ENCODE peak calls at places on chromosomes 2 and 18, in eight cellular contexts. Y, Z, S, B, N, E, L and D are unnamed samples.

GRCh38 chr2:43648979-43649701 is 12.1 kb downstream of the PLEKHH2 start:
- DNase-seq in Z (no peak), N (peak; percentile 47), L (no peak), E (no peak), B (no peak), S (no peak), Y (no peak), D (no peak)

GRCh38 chr2:232300894-232301387 is 77.6 kb upstream of the ALPP start:
- DNase-seq in B (no peak), E (no peak), Z (no peak), S (no peak), L (no peak), Y (no peak), N (peak; percentile 50), D (no peak)

GRCh38 chr2:236209996-236210395 is 41.8 kb upstream of the GBX2 start:
- DNase-seq in Z (no peak), E (peak; percentile 9), S (no peak), L (no peak), Y (no peak), N (no peak), B (no peak), D (peak; percentile 28)

GRCh38 chr2:1591461-1591770 is 152.9 kb downstream of the PXDN start:
- DNase-seq in B (no peak), L (no peak), S (no peak), E (no peak), N (no peak), Y (no peak), Z (no peak), D (no peak)

GRCh38 chr2:128374711-128375413 is 56.2 kb upstream of the HS6ST1 start:
- DNase-seq in Y (no peak), B (no peak), Z (no peak), L (no peak), S (no peak), E (no peak), N (peak; percentile 38), D (peak; percentile 19)

GRCh38 chr2:127525692-127526141 is 572 bp downstream of the IWS1 start:
- DNase-seq in N (peak; percentile 75), S (no peak), Z (peak; percentile 38), B (no peak), E (no peak), L (no peak), Y (peak; percentile 42), D (no peak)

GRCh38 chr2:106160786-106161261 is 33.3 kb downstream of the UXS1 start:
- DNase-seq in N (no peak), E (no peak), S (no peak), Y (no peak), B (no peak), Z (no peak), L (no peak), D (no peak)

GRCh38 chr2:144079808-144080207 is 440.1 kb downstream of the ZEB2 start:
- DNase-seq in L (no peak), B (no peak), E (no peak), Y (no peak), Z (no peak), N (no peak), S (no peak), D (no peak)

GRCh38 chr18:75429975-75430374 is 2.5 kb upstream of the SMIM21 start:
- DNase-seq in Z (no peak), L (no peak), S (no peak), Y (no peak), B (no peak), E (no peak), N (peak; percentile 11), D (no peak)

GRCh38 chr18:12246849-12247808 is 7.0 kb upstream of the CIDEA start:
- DNase-seq in N (peak; percentile 10), L (no peak), Y (peak; percentile 23), E (no peak), Z (no peak), S (no peak), B (no peak), D (no peak)
- TF ChIP-seq CTCF in N (peak; percentile 41), L (no peak), Y (peak; percentile 36), E (no peak), Z (peak; percentile 12), S (peak; percentile 43), B (no peak), D (no peak)

GRCh38 chr18:60826346-60826745 is 453.8 kb upstream of the MC4R start:
- DNase-seq in Z (no peak), B (no peak), E (no peak), S (no peak), L (no peak), Y (no peak), N (no peak), D (no peak)
- TF ChIP-seq CTCF in Z (no peak), B (no peak), E (no peak), S (peak; percentile 10), L (no peak), Y (no peak), N (no peak), D (no peak)

DNA sequence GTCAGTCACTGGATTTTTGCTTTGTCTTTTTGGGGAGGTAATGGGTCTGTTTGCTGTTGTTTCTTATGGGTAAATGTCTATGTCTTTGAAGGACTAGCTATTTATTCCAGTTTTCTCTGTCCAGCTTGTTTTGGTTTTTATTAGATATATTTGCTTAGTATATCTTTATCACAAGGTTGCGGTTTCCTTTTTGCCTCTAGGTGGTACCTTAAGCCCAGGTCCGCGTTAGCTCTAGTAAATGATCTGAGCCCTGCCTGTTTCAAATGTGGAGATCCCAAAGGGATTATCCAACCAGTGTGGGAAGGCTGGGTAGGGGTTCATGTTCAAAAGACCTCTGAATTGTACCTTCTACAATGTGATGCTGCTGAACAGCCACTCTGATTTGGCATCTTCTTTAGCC is 114.5 kb downstream of the MYO3B start:
- DNase-seq in E (no peak), S (no peak), Y (no peak), N (no peak), B (no peak), L (no peak), Z (no peak), D (no peak)
- TF ChIP-seq CTCF in E (no peak), S (no peak), Y (no peak), N (no peak), B (no peak), L (no peak), Z (no peak), D (no peak)

GRCh38 chr18:477565-477964 is 22.9 kb downstream of the COLEC12 start:
- DNase-seq in S (no peak), Y (peak; percentile 64), L (no peak), B (peak; percentile 47), Z (no peak), N (no peak), E (no peak), D (no peak)

GRCh38 chr18:474416-474815 is 26.1 kb downstream of the COLEC12 start:
- DNase-seq in Z (no peak), Y (no peak), B (no peak), L (no peak), E (no peak), N (no peak), S (no peak), D (no peak)

GRCh38 chr18:475202-475624 is 25.3 kb downstream of the COLEC12 start:
- DNase-seq in E (no peak), B (no peak), L (no peak), S (no peak), Y (no peak), Z (no peak), N (peak; percentile 48), D (no peak)

GRCh38 chr18:478679-479078 is 21.8 kb downstream of the COLEC12 start:
- DNase-seq in E (no peak), S (no peak), L (no peak), Z (no peak), B (no peak), Y (no peak), N (peak; percentile 52), D (no peak)

DNA sequence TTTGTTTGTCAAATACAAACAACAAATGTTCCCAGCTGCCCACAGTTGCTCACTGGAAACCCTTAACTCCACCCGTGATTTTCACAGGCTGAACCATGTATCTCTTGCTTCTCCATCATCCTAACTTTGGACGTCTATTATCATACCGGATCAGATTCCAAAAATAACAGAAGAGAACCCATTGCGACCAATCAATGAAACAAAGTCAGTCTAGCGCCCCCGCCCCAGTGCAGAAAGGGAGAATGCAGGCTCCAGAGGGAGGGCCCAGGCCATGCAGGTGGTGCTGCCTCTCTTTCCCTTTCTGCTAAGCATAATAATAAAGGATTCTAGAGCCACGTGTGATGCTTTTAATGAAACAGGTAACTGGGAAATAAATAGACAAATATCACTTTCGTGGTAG is 24.1 kb downstream of the COLEC12 start:
- DNase-seq in B (no peak), S (no peak), E (no peak), N (no peak), Y (no peak), Z (no peak), L (no peak), D (no peak)
- TF ChIP-seq CTCF in B (no peak), S (no peak), E (no peak), N (no peak), Y (no peak), Z (no peak), L (no peak), D (no peak)

GRCh38 chr2:120289221-120289906 is 36.7 kb downstream of the RALB start:
- DNase-seq in Z (no peak), E (no peak), B (no peak), N (no peak), Y (no peak), S (no peak), L (no peak), D (no peak)
- TF ChIP-seq CTCF in Z (no peak), E (no peak), B (no peak), N (peak; percentile 14), Y (no peak), S (no peak), L (no peak), D (no peak)